ENCODE peak calls at places on chromosomes 1 and 21, in seven cellular contexts. One of them, this sample, is unnamed.

GRCh38 chr1:65002508-65003315 is 36.4 kb upstream of the JAK1 start:
- DNase-seq in progenitor cell of endocrine pancreas: peak
- DNase-seq in mesothelial cell of epicardium: peak
- DNase-seq in kidney: peak
- DNase-seq in Peyer's patch: peak
- DNase-seq in endothelial cell: peak
- DNase-seq in CD8-positive, alpha-beta T cell: peak
- DNase-seq in this sample: peak

GRCh38 chr1:63116016-63116415 is 206.4 kb upstream of the FOXD3 start:
- DNase-seq in Peyer's patch: no peak
- DNase-seq in endothelial cell: no peak
- DNase-seq in kidney: no peak
- DNase-seq in CD8-positive, alpha-beta T cell: no peak
- DNase-seq in progenitor cell of endocrine pancreas: no peak
- DNase-seq in mesothelial cell of epicardium: no peak
- DNase-seq in this sample: no peak

GRCh38 chr1:107935396-107936064 is 29.4 kb downstream of the VAV3 start:
- DNase-seq in Peyer's patch: peak
- DNase-seq in mesothelial cell of epicardium: no peak
- DNase-seq in progenitor cell of endocrine pancreas: no peak
- DNase-seq in endothelial cell: no peak
- DNase-seq in kidney: no peak
- DNase-seq in CD8-positive, alpha-beta T cell: no peak
- DNase-seq in this sample: no peak

GRCh38 chr21:46078322-46078981 is 19.5 kb upstream of the COL6A2 start:
- DNase-seq in progenitor cell of endocrine pancreas: peak
- DNase-seq in Peyer's patch: peak
- DNase-seq in CD8-positive, alpha-beta T cell: no peak
- DNase-seq in mesothelial cell of epicardium: no peak
- DNase-seq in kidney: peak
- DNase-seq in endothelial cell: no peak
- DNase-seq in this sample: no peak

GRCh38 chr21:38042246-38042645 is 126.0 kb upstream of the KCNJ6 start:
- DNase-seq in kidney: no peak
- DNase-seq in endothelial cell: no peak
- DNase-seq in progenitor cell of endocrine pancreas: no peak
- DNase-seq in CD8-positive, alpha-beta T cell: no peak
- DNase-seq in Peyer's patch: no peak
- DNase-seq in mesothelial cell of epicardium: no peak
- DNase-seq in this sample: no peak

GRCh38 chr1:109636201-109636952 is 16.7 kb downstream of the AMPD2 start:
- DNase-seq in CD8-positive, alpha-beta T cell: no peak
- DNase-seq in kidney: no peak
- DNase-seq in endothelial cell: no peak
- DNase-seq in mesothelial cell of epicardium: no peak
- DNase-seq in Peyer's patch: no peak
- DNase-seq in progenitor cell of endocrine pancreas: no peak
- DNase-seq in this sample: no peak

GRCh38 chr1:35886606-35887431 is 3.8 kb downstream of the AGO1 start:
- DNase-seq in Peyer's patch: peak
- DNase-seq in mesothelial cell of epicardium: no peak
- DNase-seq in endothelial cell: no peak
- DNase-seq in progenitor cell of endocrine pancreas: no peak
- DNase-seq in kidney: no peak
- DNase-seq in CD8-positive, alpha-beta T cell: no peak
- DNase-seq in this sample: no peak

GRCh38 chr1:10816743-10817369 is 20.4 kb upstream of the CASZ1 start:
- DNase-seq in kidney: peak
- DNase-seq in progenitor cell of endocrine pancreas: no peak
- DNase-seq in endothelial cell: no peak
- DNase-seq in Peyer's patch: no peak
- DNase-seq in CD8-positive, alpha-beta T cell: no peak
- DNase-seq in mesothelial cell of epicardium: no peak
- DNase-seq in this sample: no peak

GRCh38 chr1:84877592-84877991 is 15.4 kb downstream of the LPAR3 start:
- DNase-seq in CD8-positive, alpha-beta T cell: no peak
- DNase-seq in endothelial cell: no peak
- DNase-seq in kidney: no peak
- DNase-seq in mesothelial cell of epicardium: no peak
- DNase-seq in progenitor cell of endocrine pancreas: no peak
- DNase-seq in Peyer's patch: no peak
- DNase-seq in this sample: no peak

GRCh38 chr1:16181887-16182719 is 26.2 kb upstream of the EPHA2 start:
- DNase-seq in endothelial cell: peak
- DNase-seq in Peyer's patch: peak
- DNase-seq in kidney: peak
- DNase-seq in progenitor cell of endocrine pancreas: peak
- DNase-seq in CD8-positive, alpha-beta T cell: no peak
- DNase-seq in mesothelial cell of epicardium: no peak
- DNase-seq in this sample: no peak

GRCh38 chr1:83834621-83835264 is 164.2 kb downstream of the TTLL7 start:
- DNase-seq in progenitor cell of endocrine pancreas: no peak
- DNase-seq in CD8-positive, alpha-beta T cell: no peak
- DNase-seq in Peyer's patch: no peak
- DNase-seq in endothelial cell: no peak
- DNase-seq in kidney: no peak
- DNase-seq in mesothelial cell of epicardium: no peak
- DNase-seq in this sample: no peak
- TF ChIP-seq CTCF in progenitor cell of endocrine pancreas: peak
- TF ChIP-seq CTCF in CD8-positive, alpha-beta T cell: no peak
- TF ChIP-seq CTCF in Peyer's patch: no peak
- TF ChIP-seq CTCF in endothelial cell: peak
- TF ChIP-seq CTCF in kidney: no peak
- TF ChIP-seq CTCF in mesothelial cell of epicardium: no peak
- TF ChIP-seq CTCF in this sample: peak

DNA sequence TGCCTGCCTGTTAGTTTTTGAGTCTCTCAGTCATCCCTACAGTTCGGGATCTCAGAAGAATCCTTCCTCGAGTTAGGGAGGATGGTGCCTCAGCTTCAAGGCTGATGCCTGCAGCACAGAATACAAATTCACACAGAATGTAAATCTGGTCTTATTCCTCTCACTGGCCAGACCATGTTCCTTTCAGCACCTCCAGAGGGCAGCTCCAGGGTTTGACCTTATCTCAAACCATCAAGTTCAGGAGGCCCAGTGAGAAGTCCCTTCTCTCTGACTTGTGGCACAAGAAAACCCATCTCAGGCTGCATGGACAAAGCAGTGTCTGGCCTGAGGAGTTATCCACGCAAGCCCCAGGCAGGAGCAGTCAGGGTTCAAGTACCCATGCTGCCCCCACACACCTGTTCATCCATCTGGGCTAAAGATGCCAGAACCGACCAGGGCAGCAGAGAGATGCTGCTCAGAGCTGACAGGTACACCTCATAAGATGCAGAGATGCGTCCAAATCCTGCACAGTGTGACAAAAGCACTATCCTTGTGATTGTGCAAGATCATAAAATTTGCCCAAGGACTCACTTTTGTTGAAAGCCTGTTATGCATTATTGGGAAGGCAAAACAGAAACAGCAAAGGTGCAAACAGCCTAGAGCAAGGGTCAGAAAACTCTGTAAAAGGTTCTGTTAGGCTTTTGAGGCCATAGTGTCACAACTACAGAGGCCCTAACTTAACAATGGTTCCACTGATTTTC is 49.8 kb downstream of the BCAR3 start:
- DNase-seq in progenitor cell of endocrine pancreas: no peak
- DNase-seq in mesothelial cell of epicardium: no peak
- DNase-seq in Peyer's patch: no peak
- DNase-seq in kidney: no peak
- DNase-seq in CD8-positive, alpha-beta T cell: no peak
- DNase-seq in endothelial cell: no peak
- DNase-seq in this sample: no peak
- TF ChIP-seq CTCF in progenitor cell of endocrine pancreas: peak
- TF ChIP-seq CTCF in mesothelial cell of epicardium: no peak
- TF ChIP-seq CTCF in Peyer's patch: peak
- TF ChIP-seq CTCF in kidney: peak
- TF ChIP-seq CTCF in CD8-positive, alpha-beta T cell: no peak
- TF ChIP-seq CTCF in endothelial cell: no peak
- TF ChIP-seq CTCF in this sample: peak

DNA sequence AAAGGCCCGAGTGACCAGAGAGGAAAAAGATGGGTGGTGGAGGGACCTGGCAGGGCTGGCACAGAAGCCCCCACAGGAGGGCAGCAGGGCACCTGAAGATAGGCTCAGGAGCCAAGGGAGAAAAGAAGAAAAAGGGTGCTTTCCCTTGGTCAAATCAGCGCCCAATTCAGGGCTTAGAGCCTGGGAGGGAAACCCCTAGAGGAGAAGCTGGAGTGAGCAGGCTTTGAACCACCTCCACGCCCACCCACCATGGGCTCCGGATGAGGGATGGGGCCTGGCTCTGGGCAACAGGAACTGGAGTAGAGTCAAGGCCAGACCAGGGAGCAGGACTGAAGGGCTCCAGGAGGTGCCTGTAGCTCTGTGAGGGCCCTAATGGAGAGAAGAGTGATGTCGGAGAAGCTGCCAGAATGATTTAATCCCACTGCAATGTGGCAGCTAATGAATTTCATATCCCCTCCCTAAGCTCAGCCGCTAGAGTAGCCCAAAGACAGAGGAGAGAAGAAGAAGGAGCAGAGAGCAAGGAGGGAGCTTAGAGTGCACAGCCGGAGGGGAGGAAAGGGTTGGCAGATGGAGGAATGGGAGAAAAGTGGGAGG is 12.0 kb upstream of the PRELP start:
- DNase-seq in CD8-positive, alpha-beta T cell: no peak
- DNase-seq in kidney: no peak
- DNase-seq in progenitor cell of endocrine pancreas: no peak
- DNase-seq in Peyer's patch: no peak
- DNase-seq in endothelial cell: no peak
- DNase-seq in mesothelial cell of epicardium: no peak
- DNase-seq in this sample: no peak
- TF ChIP-seq CTCF in CD8-positive, alpha-beta T cell: no peak
- TF ChIP-seq CTCF in kidney: no peak
- TF ChIP-seq CTCF in progenitor cell of endocrine pancreas: no peak
- TF ChIP-seq CTCF in Peyer's patch: no peak
- TF ChIP-seq CTCF in endothelial cell: no peak
- TF ChIP-seq CTCF in mesothelial cell of epicardium: no peak
- TF ChIP-seq CTCF in this sample: no peak

GRCh38 chr1:234938114-234938513 is 190.5 kb downstream of the TOMM20 start:
- DNase-seq in mesothelial cell of epicardium: no peak
- DNase-seq in CD8-positive, alpha-beta T cell: no peak
- DNase-seq in endothelial cell: no peak
- DNase-seq in kidney: no peak
- DNase-seq in Peyer's patch: no peak
- DNase-seq in progenitor cell of endocrine pancreas: no peak
- DNase-seq in this sample: no peak
- TF ChIP-seq CTCF in mesothelial cell of epicardium: no peak
- TF ChIP-seq CTCF in CD8-positive, alpha-beta T cell: no peak
- TF ChIP-seq CTCF in endothelial cell: no peak
- TF ChIP-seq CTCF in kidney: no peak
- TF ChIP-seq CTCF in Peyer's patch: no peak
- TF ChIP-seq CTCF in progenitor cell of endocrine pancreas: no peak
- TF ChIP-seq CTCF in this sample: no peak

GRCh38 chr1:153919879-153920852 is 2.6 kb downstream of the GATAD2B start:
- DNase-seq in CD8-positive, alpha-beta T cell: no peak
- DNase-seq in kidney: no peak
- DNase-seq in progenitor cell of endocrine pancreas: no peak
- DNase-seq in endothelial cell: no peak
- DNase-seq in mesothelial cell of epicardium: no peak
- DNase-seq in Peyer's patch: no peak
- DNase-seq in this sample: no peak
- TF ChIP-seq CTCF in CD8-positive, alpha-beta T cell: peak
- TF ChIP-seq CTCF in kidney: peak
- TF ChIP-seq CTCF in progenitor cell of endocrine pancreas: peak
- TF ChIP-seq CTCF in endothelial cell: no peak
- TF ChIP-seq CTCF in mesothelial cell of epicardium: no peak
- TF ChIP-seq CTCF in Peyer's patch: no peak
- TF ChIP-seq CTCF in this sample: peak

GRCh38 chr1:113198806-113199205 is 125.8 kb downstream of the LRIG2 start:
- DNase-seq in mesothelial cell of epicardium: no peak
- DNase-seq in progenitor cell of endocrine pancreas: no peak
- DNase-seq in Peyer's patch: no peak
- DNase-seq in CD8-positive, alpha-beta T cell: no peak
- DNase-seq in kidney: no peak
- DNase-seq in endothelial cell: no peak
- DNase-seq in this sample: no peak
- TF ChIP-seq CTCF in mesothelial cell of epicardium: no peak
- TF ChIP-seq CTCF in progenitor cell of endocrine pancreas: no peak
- TF ChIP-seq CTCF in Peyer's patch: no peak
- TF ChIP-seq CTCF in CD8-positive, alpha-beta T cell: no peak
- TF ChIP-seq CTCF in kidney: no peak
- TF ChIP-seq CTCF in endothelial cell: no peak
- TF ChIP-seq CTCF in this sample: no peak

GRCh38 chr1:152537496-152537895 is 23.2 kb downstream of the CRCT1 start:
- DNase-seq in Peyer's patch: no peak
- DNase-seq in kidney: no peak
- DNase-seq in mesothelial cell of epicardium: no peak
- DNase-seq in CD8-positive, alpha-beta T cell: no peak
- DNase-seq in progenitor cell of endocrine pancreas: no peak
- DNase-seq in endothelial cell: no peak
- DNase-seq in this sample: no peak

GRCh38 chr1:152535774-152536173 is 21.5 kb downstream of the CRCT1 start:
- DNase-seq in Peyer's patch: no peak
- DNase-seq in mesothelial cell of epicardium: no peak
- DNase-seq in CD8-positive, alpha-beta T cell: no peak
- DNase-seq in kidney: no peak
- DNase-seq in progenitor cell of endocrine pancreas: no peak
- DNase-seq in endothelial cell: no peak
- DNase-seq in this sample: no peak

GRCh38 chr1:152533327-152533938 is 19.2 kb downstream of the CRCT1 start:
- DNase-seq in mesothelial cell of epicardium: no peak
- DNase-seq in CD8-positive, alpha-beta T cell: no peak
- DNase-seq in Peyer's patch: peak
- DNase-seq in kidney: no peak
- DNase-seq in endothelial cell: peak
- DNase-seq in progenitor cell of endocrine pancreas: no peak
- DNase-seq in this sample: no peak
- TF ChIP-seq CTCF in mesothelial cell of epicardium: no peak
- TF ChIP-seq CTCF in CD8-positive, alpha-beta T cell: no peak
- TF ChIP-seq CTCF in Peyer's patch: no peak
- TF ChIP-seq CTCF in kidney: peak
- TF ChIP-seq CTCF in endothelial cell: peak
- TF ChIP-seq CTCF in progenitor cell of endocrine pancreas: no peak
- TF ChIP-seq CTCF in this sample: no peak

This sample was measured in neural crest cell.